ENCODE peak calls at places on chromosomes 12 and 14, in four cellular contexts. One of them, this sample, is unnamed.

GRCh38 chr12:108403952-108404351 is 64.8 kb upstream of the CMKLR1 start:
- DNase-seq in choroid plexus epithelial cell: no peak
- DNase-seq in tibial nerve: no peak
- DNase-seq in left cardiac atrium: no peak
- DNase-seq in this sample: no peak

GRCh38 chr14:59425322-59425945 is 39.7 kb downstream of the GPR135 start:
- DNase-seq in choroid plexus epithelial cell: peak; percentile 68
- DNase-seq in tibial nerve: no peak
- DNase-seq in left cardiac atrium: no peak
- DNase-seq in this sample: no peak

GRCh38 chr12:661720-662486 is 1.3 kb downstream of the NINJ2 start:
- DNase-seq in choroid plexus epithelial cell: no peak
- DNase-seq in tibial nerve: no peak
- DNase-seq in left cardiac atrium: peak; percentile 52
- DNase-seq in this sample: no peak

GRCh38 chr14:76024211-76024907 is 38.8 kb downstream of the IFT43 start:
- DNase-seq in choroid plexus epithelial cell: no peak
- DNase-seq in tibial nerve: no peak
- DNase-seq in left cardiac atrium: no peak
- DNase-seq in this sample: no peak

GRCh38 chr14:25056688-25057078 is 6.7 kb upstream of the STXBP6 start:
- DNase-seq in choroid plexus epithelial cell: no peak
- DNase-seq in tibial nerve: no peak
- DNase-seq in left cardiac atrium: no peak
- DNase-seq in this sample: no peak

GRCh38 chr12:74906224-74906623 is 303.4 kb downstream of the KCNC2 start:
- DNase-seq in choroid plexus epithelial cell: no peak
- DNase-seq in tibial nerve: no peak
- DNase-seq in left cardiac atrium: no peak
- DNase-seq in this sample: no peak

GRCh38 chr14:84006643-84007137 is 1523.3 kb upstream of the FLRT2 start:
- DNase-seq in choroid plexus epithelial cell: peak; percentile 34
- DNase-seq in tibial nerve: no peak
- DNase-seq in left cardiac atrium: peak; percentile 18
- DNase-seq in this sample: no peak

GRCh38 chr12:38890102-38890501 is 15.3 kb downstream of the CPNE8 start:
- DNase-seq in choroid plexus epithelial cell: no peak
- DNase-seq in tibial nerve: no peak
- DNase-seq in left cardiac atrium: no peak
- DNase-seq in this sample: no peak

GRCh38 chr12:105921872-105922669 is 216.7 kb downstream of the NUAK1 start:
- DNase-seq in choroid plexus epithelial cell: peak; percentile 57
- DNase-seq in tibial nerve: no peak
- DNase-seq in left cardiac atrium: no peak
- DNase-seq in this sample: no peak

GRCh38 chr14:94923771-94924170 is 153.9 kb upstream of the GSC start:
- DNase-seq in choroid plexus epithelial cell: no peak
- DNase-seq in tibial nerve: no peak
- DNase-seq in left cardiac atrium: no peak
- DNase-seq in this sample: no peak

GRCh38 chr14:95092723-95093122 is 64.6 kb downstream of the DICER1 start:
- DNase-seq in choroid plexus epithelial cell: no peak
- DNase-seq in tibial nerve: no peak
- DNase-seq in left cardiac atrium: no peak
- DNase-seq in this sample: no peak

GRCh38 chr14:105207460-105207901 is 26.4 kb upstream of the NUDT14 start:
- DNase-seq in choroid plexus epithelial cell: no peak
- DNase-seq in tibial nerve: no peak
- DNase-seq in left cardiac atrium: no peak
- DNase-seq in this sample: no peak

GRCh38 chr14:24411468-24412454 is 13.0 kb downstream of the NYNRIN start:
- DNase-seq in choroid plexus epithelial cell: peak; percentile 85
- DNase-seq in tibial nerve: no peak
- DNase-seq in left cardiac atrium: no peak
- DNase-seq in this sample: no peak

GRCh38 chr14:39469094-39469710 is 37.0 kb upstream of the FBXO33 start:
- DNase-seq in choroid plexus epithelial cell: peak; percentile 30
- DNase-seq in tibial nerve: no peak
- DNase-seq in left cardiac atrium: no peak
- DNase-seq in this sample: no peak

GRCh38 chr12:52865090-52865944 is 16.5 kb upstream of the KRT78 start:
- DNase-seq in choroid plexus epithelial cell: peak; percentile 77
- DNase-seq in tibial nerve: peak; percentile 63
- DNase-seq in left cardiac atrium: peak; percentile 68
- DNase-seq in this sample: no peak

GRCh38 chr12:66984962-66985361 is 284.2 kb upstream of the CAND1 start:
- DNase-seq in choroid plexus epithelial cell: peak; percentile 14
- DNase-seq in tibial nerve: no peak
- DNase-seq in left cardiac atrium: no peak
- DNase-seq in this sample: no peak

GRCh38 chr14:101821528-101821927 is 60.0 kb downstream of the PPP2R5C start:
- DNase-seq in choroid plexus epithelial cell: no peak
- DNase-seq in tibial nerve: no peak
- DNase-seq in left cardiac atrium: no peak
- DNase-seq in this sample: no peak

GRCh38 chr12:15220961-15221885 is at the start of gene RERG:
- DNase-seq in choroid plexus epithelial cell: peak; percentile 86
- DNase-seq in tibial nerve: peak; percentile 72
- DNase-seq in left cardiac atrium: peak; percentile 85
- DNase-seq in this sample: no peak

GRCh38 chr14:103656031-103656757 is 27.2 kb downstream of the KLC1 start:
- DNase-seq in choroid plexus epithelial cell: no peak
- DNase-seq in tibial nerve: no peak
- DNase-seq in left cardiac atrium: no peak
- DNase-seq in this sample: no peak

GRCh38 chr14:100221419-100222218 is 17.3 kb upstream of the YY1 start:
- DNase-seq in choroid plexus epithelial cell: peak; percentile 80
- DNase-seq in tibial nerve: peak; percentile 50
- DNase-seq in left cardiac atrium: peak; percentile 63
- DNase-seq in this sample: no peak

GRCh38 chr12:56087220-56087619 is 7.3 kb downstream of the ERBB3 start:
- DNase-seq in choroid plexus epithelial cell: no peak
- DNase-seq in tibial nerve: peak; percentile 19
- DNase-seq in left cardiac atrium: peak; percentile 75
- DNase-seq in this sample: no peak

GRCh38 chr14:70780396-70781075 is 28.8 kb downstream of the MAP3K9 start:
- DNase-seq in choroid plexus epithelial cell: no peak
- DNase-seq in tibial nerve: no peak
- DNase-seq in left cardiac atrium: peak; percentile 41
- DNase-seq in this sample: no peak

GRCh38 chr14:67705211-67705610 is 3.5 kb downstream of the RDH12 start:
- DNase-seq in choroid plexus epithelial cell: no peak
- DNase-seq in tibial nerve: no peak
- DNase-seq in left cardiac atrium: no peak
- DNase-seq in this sample: no peak

GRCh38 chr12:108570743-108571603 is 8.6 kb downstream of the ISCU start:
- DNase-seq in choroid plexus epithelial cell: peak; percentile 76
- DNase-seq in tibial nerve: no peak
- DNase-seq in left cardiac atrium: no peak
- DNase-seq in this sample: no peak

GRCh38 chr12:12477532-12477890 is 85.2 kb downstream of the DUSP16 start:
- DNase-seq in choroid plexus epithelial cell: no peak
- DNase-seq in tibial nerve: no peak
- DNase-seq in left cardiac atrium: no peak
- DNase-seq in this sample: no peak

GRCh38 chr12:111451649-111452129 is 46.0 kb downstream of the SH2B3 start:
- DNase-seq in choroid plexus epithelial cell: peak; percentile 70
- DNase-seq in tibial nerve: no peak
- DNase-seq in left cardiac atrium: no peak
- DNase-seq in this sample: peak; percentile 56

GRCh38 chr12:111064154-111064553 is 143.8 kb upstream of the MYL2 start:
- DNase-seq in choroid plexus epithelial cell: no peak
- DNase-seq in tibial nerve: no peak
- DNase-seq in left cardiac atrium: no peak
- DNase-seq in this sample: no peak

GRCh38 chr12:114400925-114401324 is 5.0 kb downstream of the TBX5 start:
- DNase-seq in choroid plexus epithelial cell: no peak
- DNase-seq in tibial nerve: peak; percentile 17
- DNase-seq in left cardiac atrium: no peak
- DNase-seq in this sample: no peak

GRCh38 chr14:101230851-101231550 is 327.5 kb upstream of the RTL1 start:
- DNase-seq in choroid plexus epithelial cell: no peak
- DNase-seq in tibial nerve: no peak
- DNase-seq in left cardiac atrium: no peak
- DNase-seq in this sample: no peak

GRCh38 chr12:25906651-25907340 is 51.7 kb upstream of the RASSF8 start:
- DNase-seq in choroid plexus epithelial cell: no peak
- DNase-seq in tibial nerve: no peak
- DNase-seq in left cardiac atrium: no peak
- DNase-seq in this sample: no peak

GRCh38 chr12:95182868-95183415 is 34.3 kb downstream of the FGD6 start:
- DNase-seq in choroid plexus epithelial cell: peak; percentile 83
- DNase-seq in tibial nerve: no peak
- DNase-seq in left cardiac atrium: no peak
- DNase-seq in this sample: no peak

GRCh38 chr14:104322531-104323466 is 184.4 kb downstream of the KIF26A start:
- DNase-seq in choroid plexus epithelial cell: no peak
- DNase-seq in tibial nerve: no peak
- DNase-seq in left cardiac atrium: no peak
- DNase-seq in this sample: no peak

GRCh38 chr12:2856051-2856450 is 788 bp downstream of the TEX52 start:
- DNase-seq in choroid plexus epithelial cell: no peak
- DNase-seq in tibial nerve: no peak
- DNase-seq in left cardiac atrium: no peak
- DNase-seq in this sample: no peak

GRCh38 chr14:74521756-74522155 is 28.2 kb downstream of the ISCA2 start:
- DNase-seq in choroid plexus epithelial cell: no peak
- DNase-seq in tibial nerve: no peak
- DNase-seq in left cardiac atrium: no peak
- DNase-seq in this sample: no peak

GRCh38 chr14:79658224-79658623 is 553.1 kb downstream of the DIO2 start:
- DNase-seq in choroid plexus epithelial cell: no peak
- DNase-seq in tibial nerve: no peak
- DNase-seq in left cardiac atrium: no peak
- DNase-seq in this sample: no peak

GRCh38 chr14:76491172-76491930 is 115.4 kb downstream of the ESRRB start:
- DNase-seq in choroid plexus epithelial cell: no peak
- DNase-seq in tibial nerve: no peak
- DNase-seq in left cardiac atrium: no peak
- DNase-seq in this sample: no peak